ENCODE peak calls at places on chromosomes 16 and 17, in four cellular contexts. N, W, A and Q are unnamed samples.

GRCh38 chr16:2426941-2427361 is 2.3 kb upstream of the CCNF start:
- DNase-seq in N (no peak), W (no peak), A (no peak), Q (no peak)

GRCh38 chr16:22191966-22192260 is 14.2 kb upstream of the EEF2K start:
- DNase-seq in N (peak; percentile 17), W (no peak), A (no peak), Q (no peak)

GRCh38 chr17:75637143-75637538 is 3.9 kb downstream of the SMIM5 start:
- DNase-seq in N (no peak), W (no peak), A (no peak), Q (no peak)

GRCh38 chr16:67558859-67559258 is 3.5 kb upstream of the CTCF start:
- DNase-seq in N (no peak), W (no peak), A (no peak), Q (no peak)

GRCh38 chr16:3444032-3444388 is 530 bp downstream of the NAA60 start:
- DNase-seq in N (peak; percentile 80), W (peak; percentile 76), A (no peak), Q (no peak)

GRCh38 chr17:30808785-30809286 is 15.7 kb downstream of the CRLF3 start:
- DNase-seq in N (no peak), W (no peak), A (no peak), Q (no peak)

GRCh38 chr16:79707867-79708266 is 107.3 kb upstream of the MAF start:
- DNase-seq in N (no peak), W (no peak), A (no peak), Q (no peak)

GRCh38 chr17:8466466-8466865 is 30.8 kb downstream of the NDEL1 start:
- DNase-seq in N (peak; percentile 56), W (no peak), A (no peak), Q (no peak)

GRCh38 chr16:59698341-59698979 is 964.3 kb upstream of the GOT2 start:
- DNase-seq in N (peak; percentile 32), W (no peak), A (no peak), Q (no peak)

GRCh38 chr16:52471650-52472370 is 75.1 kb downstream of the TOX3 start:
- DNase-seq in N (no peak), W (no peak), A (no peak), Q (no peak)

GRCh38 chr17:72502940-72503341 is 382.1 kb downstream of the SOX9 start:
- DNase-seq in N (peak; percentile 24), W (no peak), A (no peak), Q (no peak)

GRCh38 chr17:75574404-75575093 is 13.1 kb upstream of the MYO15B start:
- DNase-seq in N (no peak), W (no peak), A (no peak), Q (no peak)

GRCh38 chr16:56121156-56121500 is 70.2 kb upstream of the GNAO1 start:
- DNase-seq in N (no peak), W (no peak), A (no peak), Q (no peak)

GRCh38 chr17:50055055-50055425 is 870 bp upstream of the ITGA3 start:
- DNase-seq in N (no peak), W (peak; percentile 84), A (peak; percentile 91), Q (no peak)

GRCh38 chr17:81057079-81057730 is 22.3 kb downstream of the BAIAP2 start:
- DNase-seq in N (no peak), W (peak; percentile 96), A (no peak), Q (no peak)

GRCh38 chr16:87053016-87053982 is 263.9 kb downstream of the C16orf95 start:
- DNase-seq in N (no peak), W (peak; percentile 89), A (peak; percentile 79), Q (no peak)

GRCh38 chr17:43662432-43663141 is 865 bp upstream of the MEOX1 start:
- DNase-seq in N (no peak), W (no peak), A (no peak), Q (no peak)

GRCh38 chr16:75550211-75550662 is 5.8 kb downstream of the TMEM231 start:
- DNase-seq in N (peak; percentile 43), W (peak; percentile 92), A (peak; percentile 82), Q (peak; percentile 58)

GRCh38 chr17:80152057-80152831 is 5.3 kb upstream of the EIF4A3 start:
- DNase-seq in N (peak; percentile 69), W (peak; percentile 24), A (no peak), Q (no peak)

GRCh38 chr17:42408076-42408475 is 15.0 kb downstream of the CAVIN1 start:
- DNase-seq in N (no peak), W (no peak), A (peak; percentile 70), Q (no peak)

GRCh38 chr17:79654960-79655382 is 44.1 kb upstream of the RBFOX3 start:
- DNase-seq in N (no peak), W (no peak), A (peak; percentile 24), Q (peak; percentile 20)

GRCh38 chr16:67468731-67469130 is 12.2 kb downstream of the ATP6V0D1 start:
- DNase-seq in N (no peak), W (no peak), A (no peak), Q (no peak)

GRCh38 chr17:28154242-28154641 is 111.8 kb downstream of the NLK start:
- DNase-seq in N (no peak), W (no peak), A (no peak), Q (no peak)

GRCh38 chr17:50213026-50214015 is 11.9 kb upstream of the COL1A1 start:
- DNase-seq in N (peak; percentile 51), W (peak; percentile 86), A (peak; percentile 86), Q (no peak)

GRCh38 chr17:66849136-66849655 is 14.3 kb downstream of the CACNG5 start:
- DNase-seq in N (no peak), W (no peak), A (no peak), Q (no peak)

GRCh38 chr17:39962642-39963220 is at the start of gene GSDMA:
- DNase-seq in N (no peak), W (no peak), A (no peak), Q (no peak)

GRCh38 chr17:32265192-32265895 is at the start of gene RHBDL3:
- DNase-seq in N (no peak), W (peak; percentile 42), A (no peak), Q (no peak)

GRCh38 chr17:57478433-57478832 is 222.1 kb downstream of the MSI2 start:
- DNase-seq in N (no peak), W (no peak), A (no peak), Q (no peak)
- H3K56ac ChIP-seq in N (no peak overlapping the region), W (no peak overlapping the region), A (no peak overlapping the region), Q (no peak overlapping the region)

GRCh38 chr17:68531252-68531651 is 19.0 kb downstream of the PRKAR1A start:
- DNase-seq in N (no peak), W (no peak), A (no peak), Q (no peak)
- H3K56ac ChIP-seq in N (no peak overlapping the region), W (no peak overlapping the region), A (no peak overlapping the region), Q (no peak overlapping the region)

GRCh38 chr17:62043140-62043539 is 21.9 kb downstream of the MED13 start:
- DNase-seq in N (no peak), W (no peak), A (no peak), Q (no peak)

GRCh38 chr17:62033317-62033716 is 31.8 kb downstream of the MED13 start:
- DNase-seq in N (no peak), W (no peak), A (no peak), Q (no peak)

GRCh38 chr17:62032480-62032879 is 32.6 kb downstream of the MED13 start:
- DNase-seq in N (no peak), W (peak; percentile 4), A (no peak), Q (no peak)

GRCh38 chr17:62043602-62044001 is 21.5 kb downstream of the MED13 start:
- DNase-seq in N (no peak), W (no peak), A (no peak), Q (no peak)

DNA sequence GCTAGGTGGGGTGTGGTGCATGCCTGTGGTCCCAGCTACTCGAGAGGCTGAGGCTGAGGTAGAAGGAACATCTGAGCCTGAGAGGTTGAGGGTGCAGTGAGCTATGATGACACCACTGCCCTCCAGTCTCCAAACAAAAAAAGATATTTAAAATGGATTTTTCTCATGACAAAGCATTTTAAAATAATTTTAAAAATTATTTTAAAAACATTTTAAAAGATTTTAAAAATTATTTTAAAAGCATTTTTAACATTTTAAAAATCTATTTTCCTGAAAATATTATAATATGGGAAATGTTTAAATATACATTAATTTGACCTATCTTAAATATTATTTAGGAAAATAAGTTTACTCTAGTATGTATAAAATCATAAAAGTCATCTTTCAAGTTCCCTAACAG is 26.8 kb downstream of the MED13 start:
- DNase-seq in N (no peak), W (no peak), A (no peak), Q (no peak)
- H3K56ac ChIP-seq in N (no peak overlapping the region), W (no peak overlapping the region), A (no peak overlapping the region), Q (no peak overlapping the region)

GRCh38 chr16:57707331-57707730 is 12.7 kb downstream of the DRC7 start:
- DNase-seq in N (no peak), W (no peak), A (no peak), Q (no peak)
- H3K56ac ChIP-seq in N (no peak overlapping the region), W (no peak overlapping the region), A (no peak overlapping the region), Q (no peak overlapping the region)

GRCh38 chr16:28003021-28003865 is 60.3 kb downstream of the GSG1L start:
- DNase-seq in N (no peak), W (no peak), A (no peak), Q (no peak)

GRCh38 chr16:28001184-28001583 is 62.3 kb downstream of the GSG1L start:
- DNase-seq in N (no peak), W (no peak), A (no peak), Q (no peak)

GRCh38 chr16:27999687-28000086 is 63.8 kb downstream of the GSG1L start:
- DNase-seq in N (peak; percentile 12), W (no peak), A (no peak), Q (no peak)

GRCh38 chr16:28001642-28002041 is 61.9 kb downstream of the GSG1L start:
- DNase-seq in N (no peak), W (no peak), A (no peak), Q (no peak)

DNA sequence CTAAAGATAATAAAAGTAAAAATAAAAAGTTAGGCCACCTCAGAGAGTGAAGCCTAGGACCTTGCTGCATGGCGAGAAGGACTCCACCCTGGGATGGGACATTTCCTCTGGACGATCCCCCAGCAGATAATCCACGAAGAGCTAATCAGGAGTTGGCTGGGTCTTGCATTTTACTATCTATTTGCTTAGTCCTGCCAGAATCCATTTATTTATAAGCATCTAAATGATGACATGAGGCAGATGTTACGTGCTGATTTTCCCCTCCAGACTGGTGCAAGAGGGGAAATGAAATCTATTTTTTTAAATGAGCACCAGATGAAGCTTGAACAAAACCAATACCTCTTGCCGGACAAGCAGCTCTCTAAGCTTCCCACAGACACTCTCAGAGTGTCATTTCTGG is 63.2 kb downstream of the GSG1L start:
- DNase-seq in N (no peak), W (no peak), A (no peak), Q (no peak)
- H3K56ac ChIP-seq in N (no peak overlapping the region), W (no peak overlapping the region), A (no peak overlapping the region), Q (no peak overlapping the region)

DNA sequence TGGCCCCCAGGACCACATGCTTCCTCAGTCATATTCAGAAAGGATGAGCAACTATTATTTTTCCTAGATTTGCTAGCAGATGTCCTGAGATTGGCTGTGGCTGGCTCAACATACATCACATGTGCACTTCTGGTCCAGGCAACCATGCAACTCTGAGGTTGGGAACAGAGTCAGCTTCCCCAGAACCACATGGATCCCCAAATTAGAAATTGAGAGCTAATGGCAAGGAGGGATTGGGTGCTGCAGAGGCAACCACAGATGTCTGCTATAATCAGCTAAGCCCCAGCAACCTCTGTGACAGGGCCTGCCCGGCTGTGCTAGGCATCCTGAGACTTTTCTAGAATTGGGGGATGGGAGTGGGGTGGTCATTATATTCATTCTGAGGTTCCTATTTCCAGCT is 33.8 kb upstream of the CLEC18A start:
- DNase-seq in N (no peak), W (no peak), A (no peak), Q (no peak)
- H3K56ac ChIP-seq in N (no peak overlapping the region), W (no peak overlapping the region), A (no peak overlapping the region), Q (no peak overlapping the region)